ENCODE peak calls at places on chromosomes 7 and 10, in nine cellular contexts. O is A549, H is colonic mucosa, U is cardiac muscle cell, A is OCI-LY7, D is GM23338, C is body of pancreas, Z is heart left ventricle, F is upper lobe of right lung. T is an unnamed sample.

GRCh38 chr10:27100800-27101347 is 580 bp upstream of the ANKRD26 start:
- DNase-seq in U (no peak), C (peak; percentile 14), F (no peak), Z (no peak), H (no peak), O (no peak), D (no peak), A (no peak), T (no peak)

GRCh38 chr7:91660734-91661355 is 219.7 kb downstream of the MTERF1 start:
- DNase-seq in Z (no peak), A (no peak), U (no peak), O (no peak), D (no peak), F (no peak), H (no peak), C (no peak), T (no peak)

GRCh38 chr10:98427011-98427515 is 12.1 kb upstream of the PYROXD2 start:
- DNase-seq in F (no peak), H (no peak), O (no peak), C (no peak), A (no peak), Z (peak; percentile 15), U (no peak), D (no peak), T (no peak)

GRCh38 chr7:154721086-154721485 is 281.8 kb downstream of the PAXIP1 start:
- DNase-seq in D (no peak), H (no peak), F (no peak), A (no peak), U (no peak), C (no peak), Z (no peak), O (no peak), T (no peak)

GRCh38 chr7:42091461-42092229 is 145.4 kb downstream of the GLI3 start:
- DNase-seq in A (no peak), U (peak; percentile 42), H (no peak), C (no peak), F (peak; percentile 72), O (no peak), Z (no peak), D (peak; percentile 89), T (peak; percentile 4)

GRCh38 chr7:20906791-20907190 is 120.1 kb upstream of the SP8 start:
- DNase-seq in D (no peak), U (no peak), A (no peak), C (no peak), H (no peak), F (no peak), O (no peak), Z (no peak), T (no peak)

GRCh38 chr7:39540320-39540719 is 25.9 kb upstream of the YAE1 start:
- DNase-seq in F (no peak), H (peak; percentile 50), O (no peak), D (no peak), C (no peak), Z (no peak), A (no peak), U (no peak), T (peak; percentile 70)

GRCh38 chr7:108253275-108254044 is 123.3 kb upstream of the LAMB4 start:
- DNase-seq in D (no peak), Z (no peak), C (no peak), O (no peak), H (no peak), A (no peak), U (no peak), F (no peak), T (no peak)

GRCh38 chr10:31340343-31340742 is 21.3 kb downstream of the ZEB1 start:
- DNase-seq in D (no peak), A (no peak), C (no peak), O (no peak), H (no peak), Z (no peak), U (no peak), F (no peak), T (no peak)

GRCh38 chr10:30583778-30584415 is 45.7 kb downstream of the LYZL2 start:
- DNase-seq in A (peak; percentile 39), H (peak; percentile 86), F (no peak), D (no peak), Z (peak; percentile 80), C (peak; percentile 77), U (no peak), O (peak; percentile 74), T (peak; percentile 88)

GRCh38 chr10:32347363-32347735 is 391 bp upstream of the EPC1 start:
- DNase-seq in F (no peak), C (no peak), H (no peak), D (no peak), Z (no peak), A (no peak), U (no peak), O (no peak), T (no peak)
- H3K4me1 ChIP-seq in F (peaks cover 36% of the 10 kb centered on the region), C (peaks cover 39% of the 10 kb centered on the region), H (peaks cover 10% of the 10 kb centered on the region), D (peaks cover 44% of the 10 kb centered on the region), Z (peaks cover 30% of the 10 kb centered on the region), A (peaks cover 65% of the 10 kb centered on the region), U (peaks cover 14% of the 10 kb centered on the region), O (peaks cover 51% of the 10 kb centered on the region), T (peaks cover 4% of the 10 kb centered on the region)

DNA sequence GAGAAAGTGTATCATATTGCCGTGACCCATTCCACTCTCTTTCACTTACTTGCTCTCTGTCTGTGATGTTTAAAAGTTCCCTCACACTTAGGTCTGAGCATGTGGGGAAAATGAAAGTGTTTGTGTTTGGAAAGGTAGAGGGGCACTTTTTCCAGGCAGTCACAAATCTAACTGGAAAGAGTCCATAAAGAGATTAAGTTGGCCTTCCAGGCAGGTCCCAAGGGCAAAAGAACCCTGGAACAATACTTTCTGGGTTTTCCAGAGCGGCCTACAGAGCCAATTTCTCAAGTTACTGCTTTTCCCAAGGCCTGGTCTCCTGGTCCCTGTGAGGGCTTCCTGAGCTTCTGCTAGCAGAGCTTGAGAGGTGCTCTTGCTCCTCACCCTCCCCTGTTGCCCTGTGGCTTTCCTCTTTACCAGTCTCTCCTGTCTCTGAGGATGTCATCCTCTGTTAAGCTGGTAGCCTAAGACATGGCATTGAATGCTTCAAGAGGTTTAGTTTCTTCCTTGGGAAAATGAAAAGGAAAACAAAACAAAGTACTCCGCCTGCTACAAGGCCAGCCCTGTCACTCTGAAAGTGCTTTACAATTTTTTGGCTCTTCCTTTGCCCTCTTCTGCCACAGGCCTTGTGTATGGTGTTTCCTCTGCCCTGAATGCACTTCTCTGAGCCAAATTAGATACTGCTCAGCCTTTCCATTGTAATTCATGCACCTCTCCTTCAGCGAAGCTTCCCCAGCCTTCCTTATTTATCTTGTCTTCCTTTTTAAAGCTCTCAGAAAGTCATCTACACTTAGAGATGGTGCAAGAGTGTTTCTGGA is 20.1 kb downstream of the TES start:
- DNase-seq in U (no peak), F (no peak), A (no peak), Z (peak; percentile 19), O (no peak), C (peak; percentile 16), D (no peak), H (no peak), T (no peak)
- H3K4me1 ChIP-seq in U (no peaks in the 10 kb centered on the region), F (peaks cover 43% of the 10 kb centered on the region), A (no peaks in the 10 kb centered on the region), Z (peaks cover 23% of the 10 kb centered on the region), O (peaks cover 63% of the 10 kb centered on the region), C (peaks cover 44% of the 10 kb centered on the region), D (peaks cover 22% of the 10 kb centered on the region), H (peaks cover 16% of the 10 kb centered on the region), T (peaks cover 7% of the 10 kb centered on the region)

GRCh38 chr10:88981435-88981834 is 9.2 kb upstream of the FAS start:
- DNase-seq in D (no peak), Z (no peak), F (no peak), A (no peak), U (no peak), C (no peak), H (no peak), O (no peak), T (no peak)
- H3K4me1 ChIP-seq in D (no peaks in the 10 kb centered on the region), Z (no peaks in the 10 kb centered on the region), F (peaks cover 25% of the 10 kb centered on the region), A (no peaks in the 10 kb centered on the region), U (peaks cover 20% of the 10 kb centered on the region), C (peaks cover 15% of the 10 kb centered on the region), H (no peaks in the 10 kb centered on the region), O (no peaks in the 10 kb centered on the region), T (no peaks in the 10 kb centered on the region)

GRCh38 chr10:80498039-80498832 is 39.5 kb upstream of the SH2D4B start:
- DNase-seq in O (no peak), H (no peak), D (no peak), A (no peak), U (no peak), Z (no peak), C (no peak), F (no peak), T (no peak)
- H3K4me1 ChIP-seq in O (peaks cover 99% of the 10 kb centered on the region), H (peaks cover 35% of the 10 kb centered on the region), D (peaks cover 8% of the 10 kb centered on the region), A (peaks cover 15% of the 10 kb centered on the region), U (peaks cover 6% of the 10 kb centered on the region), Z (peaks cover 62% of the 10 kb centered on the region), C (peaks cover 80% of the 10 kb centered on the region), F (peaks cover 96% of the 10 kb centered on the region), T (peaks cover 43% of the 10 kb centered on the region)

GRCh38 chr7:158820656-158821055 is 8.7 kb downstream of the ESYT2 start:
- DNase-seq in D (no peak), F (no peak), O (no peak), Z (no peak), A (no peak), H (no peak), U (no peak), C (no peak), T (no peak)

GRCh38 chr7:158821173-158822021 is 7.9 kb downstream of the ESYT2 start:
- DNase-seq in H (no peak), F (no peak), Z (no peak), O (peak; percentile 67), U (no peak), D (no peak), A (no peak), C (no peak), T (peak; percentile 80)

GRCh38 chr7:158825628-158826289 is 3.5 kb downstream of the ESYT2 start:
- DNase-seq in F (no peak), A (no peak), C (no peak), H (no peak), U (no peak), O (no peak), Z (no peak), D (no peak), T (no peak)

GRCh38 chr7:158827411-158828342 is 1.6 kb downstream of the ESYT2 start:
- DNase-seq in H (no peak), F (no peak), C (no peak), O (peak; percentile 44), D (no peak), A (peak; percentile 23), U (no peak), Z (no peak), T (no peak)

DNA sequence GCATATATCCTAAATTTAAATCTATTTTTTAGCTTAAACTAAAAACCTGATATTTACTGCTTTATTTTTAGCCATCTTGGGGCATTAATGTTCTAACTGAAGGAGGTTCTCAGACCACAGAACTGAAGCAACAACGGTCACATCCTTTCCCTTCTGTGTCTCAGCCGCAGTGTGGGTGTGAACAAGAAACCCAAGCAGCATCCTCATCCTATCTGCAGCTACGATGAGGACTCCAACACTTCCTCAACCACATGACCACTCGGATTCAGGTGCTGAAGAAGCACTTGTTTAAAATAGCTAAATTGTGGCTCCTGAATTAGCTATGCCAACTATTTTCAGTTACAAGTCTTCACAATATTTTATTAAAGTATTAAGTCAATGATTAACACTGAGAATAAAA is 5.3 kb downstream of the ESYT2 start:
- DNase-seq in H (no peak), U (no peak), C (no peak), F (no peak), A (peak; percentile 19), O (no peak), Z (no peak), D (no peak), T (peak; percentile 72)
- H3K4me1 ChIP-seq in H (peaks cover 25% of the 10 kb centered on the region), U (peaks cover 11% of the 10 kb centered on the region), C (peaks cover 41% of the 10 kb centered on the region), F (peaks cover 31% of the 10 kb centered on the region), A (peaks cover 12% of the 10 kb centered on the region), O (peaks cover 62% of the 10 kb centered on the region), Z (peaks cover 51% of the 10 kb centered on the region), D (peaks cover 14% of the 10 kb centered on the region), T (peaks cover 9% of the 10 kb centered on the region)